ENCODE peak calls at places on chromosomes 13 and 19, in seven cellular contexts. E, K, J, O, L, N and G are unnamed samples.

GRCh38 chr13:108573455-108573854 is 56.0 kb upstream of the MYO16 start:
- DNase-seq in E (no peak), K (no peak), J (no peak), O (no peak), L (no peak), N (no peak), G (no peak)

GRCh38 chr19:10271543-10272086 is 695 bp downstream of the ICAM1 start:
- DNase-seq in E (no peak), K (no peak), J (no peak), O (no peak), L (peak), N (no peak), G (peak)

GRCh38 chr13:75256922-75257321 is 225.0 kb downstream of the TBC1D4 start:
- DNase-seq in E (no peak), K (no peak), J (no peak), O (no peak), L (no peak), N (no peak), G (no peak)

GRCh38 chr13:58843567-58843966 is 1212.0 kb downstream of the PCDH17 start:
- DNase-seq in E (no peak), K (no peak), J (no peak), O (no peak), L (no peak), N (no peak), G (no peak)

GRCh38 chr19:27966390-27966816 is 1246.5 kb downstream of the UQCRFS1 start:
- DNase-seq in E (no peak), K (no peak), J (no peak), O (peak), L (no peak), N (no peak), G (no peak)

GRCh38 chr13:39038569-39038898 is 278 bp downstream of the NHLRC3 start:
- DNase-seq in E (no peak), K (no peak), J (no peak), O (no peak), L (peak), N (no peak), G (peak)

GRCh38 chr13:66210677-66211076 is 1019.5 kb downstream of the PCDH9 start:
- DNase-seq in E (no peak), K (no peak), J (no peak), O (no peak), L (no peak), N (no peak), G (no peak)

GRCh38 chr19:32373614-32374295 is 28.3 kb downstream of the ZNF507 start:
- DNase-seq in E (peak), K (no peak), J (no peak), O (no peak), L (no peak), N (peak), G (peak)

GRCh38 chr19:47309608-47310007 is at the start of gene C5AR1:
- DNase-seq in E (peak), K (no peak), J (no peak), O (no peak), L (no peak), N (peak), G (peak)

GRCh38 chr13:100154835-100155463 is 66.1 kb downstream of the PCCA start:
- DNase-seq in E (no peak), K (no peak), J (no peak), O (peak), L (no peak), N (no peak), G (no peak)

GRCh38 chr19:18657590-18658365 is 20.9 kb downstream of the KLHL26 start:
- DNase-seq in E (peak), K (no peak), J (peak), O (peak), L (no peak), N (no peak), G (no peak)

GRCh38 chr19:42683917-42684513 is 56.3 kb downstream of the PSG3 start:
- DNase-seq in E (no peak), K (no peak), J (no peak), O (peak), L (no peak), N (no peak), G (no peak)

GRCh38 chr13:109646423-109646822 is 140.0 kb downstream of the IRS2 start:
- DNase-seq in E (no peak), K (no peak), J (no peak), O (no peak), L (no peak), N (no peak), G (no peak)

GRCh38 chr19:55647732-55648656 is at the start of gene CCDC106:
- DNase-seq in E (peak), K (peak), J (peak), O (peak), L (peak), N (peak), G (peak)

GRCh38 chr13:99436013-99436412 is 65.3 kb upstream of the TM9SF2 start:
- DNase-seq in E (no peak), K (no peak), J (no peak), O (no peak), L (no peak), N (no peak), G (no peak)

GRCh38 chr13:113560645-113561416 is 23.7 kb upstream of the TFDP1 start:
- DNase-seq in E (no peak), K (no peak), J (no peak), O (no peak), L (peak), N (no peak), G (peak)

GRCh38 chr13:41364043-41364442 is 53.0 kb downstream of the NAA16 start:
- DNase-seq in E (no peak), K (no peak), J (no peak), O (no peak), L (no peak), N (no peak), G (no peak)

GRCh38 chr19:6393982-6394412 is 1.0 kb upstream of the GTF2F1 start:
- DNase-seq in E (no peak), K (peak), J (no peak), O (no peak), L (peak), N (no peak), G (no peak)

GRCh38 chr13:112068531-112069062 is 1.6 kb downstream of the SOX1 start:
- DNase-seq in E (no peak), K (no peak), J (no peak), O (peak), L (no peak), N (no peak), G (no peak)

GRCh38 chr13:107421028-107421427 is 794.3 kb downstream of the LIG4 start:
- DNase-seq in E (no peak), K (no peak), J (no peak), O (no peak), L (no peak), N (no peak), G (no peak)

GRCh38 chr19:35085947-35086346 is 29.7 kb upstream of the FXYD3 start:
- DNase-seq in E (no peak), K (no peak), J (peak), O (no peak), L (no peak), N (no peak), G (no peak)

GRCh38 chr19:3716147-3716668 is 8.0 kb downstream of the TJP3 start:
- DNase-seq in E (no peak), K (no peak), J (no peak), O (no peak), L (no peak), N (no peak), G (no peak)

GRCh38 chr19:47110521-47111080 is 3.0 kb downstream of the ZC3H4 start:
- DNase-seq in E (no peak), K (no peak), J (peak), O (peak), L (peak), N (no peak), G (no peak)

GRCh38 chr13:24671367-24672117 is 8.7 kb upstream of the ATP12A start:
- DNase-seq in E (no peak), K (no peak), J (peak), O (peak), L (no peak), N (peak), G (peak)

GRCh38 chr13:113058988-113059850 is 46.4 kb upstream of the F7 start:
- DNase-seq in E (no peak), K (peak), J (peak), O (no peak), L (no peak), N (no peak), G (no peak)

GRCh38 chr19:2600914-2601870 is 101.3 kb downstream of the GNG7 start:
- DNase-seq in E (no peak), K (peak), J (no peak), O (no peak), L (no peak), N (no peak), G (no peak)

GRCh38 chr13:45063261-45063870 is 56.9 kb upstream of the GTF2F2 start:
- DNase-seq in E (no peak), K (no peak), J (no peak), O (no peak), L (no peak), N (no peak), G (no peak)

GRCh38 chr19:35135389-35135909 is 590 bp upstream of the LGI4 start:
- DNase-seq in E (peak), K (peak), J (peak), O (peak), L (peak), N (peak), G (peak)

GRCh38 chr13:85654227-85654626 is 145.0 kb downstream of the SLITRK6 start:
- DNase-seq in E (no peak), K (no peak), J (no peak), O (no peak), L (no peak), N (no peak), G (no peak)

GRCh38 chr19:23800868-23801267 is 42.2 kb upstream of the ZNF681 start:
- DNase-seq in E (no peak), K (no peak), J (no peak), O (no peak), L (no peak), N (no peak), G (no peak)

GRCh38 chr13:41751277-41751676 is 209.6 kb downstream of the VWA8 start:
- DNase-seq in E (peak), K (no peak), J (no peak), O (no peak), L (no peak), N (no peak), G (no peak)

GRCh38 chr13:41407380-41407779 is 50.0 kb upstream of the RGCC start:
- DNase-seq in E (no peak), K (no peak), J (no peak), O (no peak), L (no peak), N (no peak), G (no peak)

GRCh38 chr19:29662604-29663404 is 2.5 kb upstream of the PLEKHF1 start:
- DNase-seq in E (peak), K (peak), J (peak), O (no peak), L (peak), N (peak), G (no peak)

GRCh38 chr13:112055417-112056206 is 11.3 kb upstream of the SOX1 start:
- DNase-seq in E (no peak), K (no peak), J (no peak), O (peak), L (no peak), N (no peak), G (no peak)